ENCODE peak calls at places on chromosomes 3 and 15, in eight cellular contexts. S is kidney glomerular epithelial cell, Y is NCI-H2171 treated with DMSO at 0.1 percent for 48 hours, K is AG20443, R is hippocampal formation, J is amniotic stem cell, V is mesendoderm, Q is ELF-1. L is an unnamed sample.
A peak's percentile ranks its signal among the peaks of the same experiment; 100 is the strongest.

GRCh38 chr15:33098082-33099058 is 96.1 kb downstream of the FMN1 start:
- DNase-seq in J (peak; percentile 37), V (peak; percentile 68), S (peak; percentile 86), Q (no peak), R (no peak), Y (no peak), K (peak; percentile 77), L (no peak)

GRCh38 chr3:82354181-82354696 is 592.8 kb upstream of the GBE1 start:
- DNase-seq in V (peak; percentile 10), K (no peak), J (no peak), S (no peak), R (no peak), Q (no peak), Y (no peak), L (no peak)

GRCh38 chr15:71115567-71116351 is 488 bp downstream of the THSD4 start:
- DNase-seq in K (peak; percentile 81), S (peak; percentile 60), J (peak; percentile 33), Q (peak; percentile 73), V (peak; percentile 64), Y (peak; percentile 29), R (no peak), L (peak; percentile 67)

GRCh38 chr3:150174179-150174578 is 203.5 kb upstream of the PFN2 start:
- DNase-seq in Y (no peak), V (no peak), Q (no peak), K (no peak), S (no peak), J (no peak), R (no peak), L (no peak)

GRCh38 chr15:98753726-98754125 is 105.4 kb downstream of the IGF1R start:
- DNase-seq in J (no peak), Y (no peak), S (peak; percentile 57), V (no peak), R (no peak), Q (no peak), K (peak; percentile 20), L (no peak)

GRCh38 chr3:25592510-25592968 is 72.2 kb downstream of the TOP2B start:
- DNase-seq in V (peak; percentile 70), S (peak; percentile 66), Q (peak; percentile 65), K (peak; percentile 47), Y (peak; percentile 40), R (no peak), J (peak; percentile 84), L (peak; percentile 59)

GRCh38 chr15:42368096-42368495 is 8.8 kb downstream of the CAPN3 start:
- DNase-seq in Q (no peak), V (no peak), R (no peak), Y (no peak), J (no peak), K (no peak), S (no peak), L (no peak)

GRCh38 chr3:50515565-50516047 is 12.2 kb upstream of the CACNA2D2 start:
- DNase-seq in R (no peak), Q (peak; percentile 73), J (no peak), V (peak; percentile 82), S (peak; percentile 5), Y (no peak), K (no peak), L (peak; percentile 70)

GRCh38 chr3:197507081-197507480 is 48.7 kb downstream of the BDH1 start:
- DNase-seq in V (no peak), J (no peak), R (no peak), Q (no peak), S (no peak), K (no peak), Y (no peak), L (no peak)

GRCh38 chr3:49733551-49733950 is 9.8 kb upstream of the GMPPB start:
- DNase-seq in J (no peak), Y (no peak), Q (no peak), R (no peak), V (no peak), S (no peak), K (no peak), L (no peak)

GRCh38 chr3:171511450-171511849 is 51.2 kb upstream of the TNIK start:
- DNase-seq in Y (no peak), V (peak; percentile 7), R (no peak), S (no peak), K (no peak), J (no peak), Q (no peak), L (no peak)

GRCh38 chr3:176633511-176633910 is 563.8 kb downstream of the TBL1XR1 start:
- DNase-seq in S (no peak), J (no peak), R (no peak), Q (peak; percentile 68), V (peak; percentile 69), Y (no peak), K (no peak), L (peak; percentile 63)

GRCh38 chr15:91471410-91471993 is 371.4 kb downstream of the SV2B start:
- DNase-seq in S (no peak), V (no peak), Q (no peak), J (no peak), Y (no peak), R (no peak), K (no peak), L (no peak)

GRCh38 chr3:242986-243706 is 46.6 kb downstream of the CHL1 start:
- DNase-seq in S (peak; percentile 50), V (no peak), J (no peak), Q (no peak), Y (no peak), R (no peak), K (no peak), L (no peak)

GRCh38 chr3:122365073-122365472 is 18.0 kb downstream of the MIX23 start:
- DNase-seq in K (no peak), R (no peak), J (no peak), Q (no peak), Y (no peak), V (no peak), S (no peak), L (no peak)

GRCh38 chr15:26805470-26805869 is 32.6 kb upstream of the GABRB3 start:
- DNase-seq in S (no peak), Q (no peak), J (no peak), K (no peak), V (no peak), Y (peak; percentile 5), R (no peak), L (peak; percentile 2)

GRCh38 chr15:88029696-88030095 is 226.8 kb downstream of the NTRK3 start:
- DNase-seq in Q (peak; percentile 11), V (no peak), K (peak; percentile 59), S (no peak), J (no peak), R (no peak), Y (no peak), L (no peak)

GRCh38 chr15:82585072-82585471 is 44.8 kb upstream of the RPS17 start:
- DNase-seq in S (peak; percentile 11), Q (peak; percentile 10), K (peak; percentile 50), R (no peak), V (no peak), J (no peak), Y (no peak), L (peak; percentile 44)

GRCh38 chr3:112376413-112376812 is 43.5 kb downstream of the CD200 start:
- DNase-seq in S (no peak), Q (no peak), K (no peak), V (no peak), R (no peak), J (no peak), Y (no peak), L (no peak)

GRCh38 chr15:38129531-38130199 is 123.0 kb upstream of the SPRED1 start:
- DNase-seq in Q (no peak), V (no peak), S (peak; percentile 64), J (peak; percentile 72), K (peak; percentile 83), Y (no peak), R (peak; percentile 95), L (no peak)

GRCh38 chr3:48739955-48740823 is 23.2 kb upstream of the IP6K2 start:
- DNase-seq in S (peak; percentile 57), J (peak; percentile 68), Q (peak; percentile 86), Y (no peak), K (peak; percentile 95), R (peak; percentile 89), V (peak; percentile 85), L (peak; percentile 94)

GRCh38 chr3:157115069-157116006 is 44.6 kb downstream of the CCNL1 start:
- DNase-seq in Y (no peak), J (no peak), S (peak; percentile 68), R (no peak), Q (peak; percentile 58), V (peak; percentile 67), K (no peak), L (no peak)

GRCh38 chr15:39720721-39721611 is 61.7 kb downstream of the FSIP1 start:
- DNase-seq in Y (peak; percentile 57), R (no peak), K (peak; percentile 36), Q (no peak), J (peak; percentile 23), S (peak; percentile 19), V (peak; percentile 51), L (no peak)

GRCh38 chr3:103393395-103394186 is 958.8 kb downstream of the ZPLD1 start:
- DNase-seq in R (no peak), J (no peak), K (peak; percentile 9), S (peak; percentile 14), V (no peak), Y (no peak), Q (no peak), L (no peak)

GRCh38 chr3:2036096-2036495 is 62.6 kb upstream of the CNTN4 start:
- DNase-seq in Q (no peak), S (no peak), J (no peak), V (peak; percentile 8), Y (no peak), R (no peak), K (no peak), L (peak; percentile 1)

GRCh38 chr3:149020196-149020838 is 29.0 kb downstream of the GYG1 start:
- DNase-seq in S (no peak), K (no peak), Q (no peak), R (peak; percentile 18), J (no peak), V (no peak), Y (no peak), L (no peak)

GRCh38 chr3:4493931-4494806 is 1.0 kb downstream of the ITPR1 start:
- DNase-seq in Y (no peak), R (no peak), K (peak; percentile 43), S (peak; percentile 36), Q (peak; percentile 12), V (peak; percentile 33), J (no peak), L (peak; percentile 68)

L was measured in GM23338.